ENCODE peak calls at places on chromosomes 4 and X, in five cellular contexts. One of them, this sample, is unnamed.

GRCh38 chr4:6229095-6229494 is 28.7 kb upstream of the JAKMIP1 start:
- DNase-seq in ovary: no peak
- DNase-seq in GM12865: no peak
- DNase-seq in lower leg skin: no peak
- DNase-seq in GM13976: no peak
- DNase-seq in this sample: no peak

GRCh38 chr4:172983014-172983413 is 185.6 kb upstream of the GALNT7 start:
- DNase-seq in ovary: no peak
- DNase-seq in GM12865: no peak
- DNase-seq in lower leg skin: peak
- DNase-seq in GM13976: no peak
- DNase-seq in this sample: no peak

GRCh38 chr4:158811704-158812103 is 42.9 kb downstream of the FNIP2 start:
- DNase-seq in ovary: no peak
- DNase-seq in GM12865: no peak
- DNase-seq in lower leg skin: peak
- DNase-seq in GM13976: no peak
- DNase-seq in this sample: no peak

GRCh38 chr4:13162886-13163285 is 321.3 kb downstream of the RAB28 start:
- DNase-seq in ovary: no peak
- DNase-seq in GM12865: no peak
- DNase-seq in lower leg skin: no peak
- DNase-seq in GM13976: no peak
- DNase-seq in this sample: no peak

GRCh38 chrX:40996886-40997530 is 88.2 kb upstream of the USP9X start:
- DNase-seq in ovary: no peak
- DNase-seq in GM12865: peak
- DNase-seq in lower leg skin: peak
- DNase-seq in GM13976: no peak
- DNase-seq in this sample: peak

GRCh38 chrX:31136144-31136572 is 64.3 kb upstream of the FTHL17 start:
- DNase-seq in ovary: no peak
- DNase-seq in GM12865: peak
- DNase-seq in lower leg skin: no peak
- DNase-seq in GM13976: peak
- DNase-seq in this sample: peak

GRCh38 chr4:183395395-183395794 is 49.0 kb upstream of the CDKN2AIP start:
- DNase-seq in ovary: no peak
- DNase-seq in GM12865: no peak
- DNase-seq in lower leg skin: no peak
- DNase-seq in GM13976: no peak
- DNase-seq in this sample: no peak

GRCh38 chrX:110015027-110015426 is 12.1 kb downstream of the TMEM164 start:
- DNase-seq in ovary: peak
- DNase-seq in GM12865: no peak
- DNase-seq in lower leg skin: no peak
- DNase-seq in GM13976: no peak
- DNase-seq in this sample: no peak

GRCh38 chrX:68098431-68098830 is 334.9 kb downstream of the OPHN1 start:
- DNase-seq in ovary: no peak
- DNase-seq in GM12865: no peak
- DNase-seq in lower leg skin: no peak
- DNase-seq in GM13976: no peak
- DNase-seq in this sample: no peak

GRCh38 chrX:437636-438390 is 51.1 kb upstream of the PPP2R3B start:
- DNase-seq in ovary: no peak
- DNase-seq in GM12865: no peak
- DNase-seq in lower leg skin: no peak
- DNase-seq in GM13976: peak
- DNase-seq in this sample: no peak

GRCh38 chr4:182938213-182938645 is 21.0 kb upstream of the DCTD start:
- DNase-seq in ovary: peak
- DNase-seq in GM12865: peak
- DNase-seq in lower leg skin: peak
- DNase-seq in GM13976: peak
- DNase-seq in this sample: peak

GRCh38 chrX:77899081-77899828 is at the start of gene COX7B:
- DNase-seq in ovary: peak
- DNase-seq in GM12865: peak
- DNase-seq in lower leg skin: peak
- DNase-seq in GM13976: peak
- DNase-seq in this sample: peak

GRCh38 chrX:14729058-14729457 is 143.8 kb downstream of the FANCB start:
- DNase-seq in ovary: no peak
- DNase-seq in GM12865: no peak
- DNase-seq in lower leg skin: no peak
- DNase-seq in GM13976: no peak
- DNase-seq in this sample: no peak

GRCh38 chr4:36532670-36533373 is 251.4 kb downstream of the DTHD1 start:
- DNase-seq in ovary: no peak
- DNase-seq in GM12865: no peak
- DNase-seq in lower leg skin: no peak
- DNase-seq in GM13976: no peak
- DNase-seq in this sample: no peak

GRCh38 chr4:177239878-177240277 is 69.8 kb upstream of the NEIL3 start:
- DNase-seq in ovary: no peak
- DNase-seq in GM12865: no peak
- DNase-seq in lower leg skin: no peak
- DNase-seq in GM13976: no peak
- DNase-seq in this sample: no peak

GRCh38 chrX:28794751-28795150 is 207.5 kb downstream of the IL1RAPL1 start:
- DNase-seq in ovary: no peak
- DNase-seq in GM12865: no peak
- DNase-seq in lower leg skin: no peak
- DNase-seq in GM13976: no peak
- DNase-seq in this sample: no peak

GRCh38 chr4:15327311-15328298 is 100.2 kb upstream of the C1QTNF7 start:
- DNase-seq in ovary: no peak
- DNase-seq in GM12865: no peak
- DNase-seq in lower leg skin: peak
- DNase-seq in GM13976: no peak
- DNase-seq in this sample: no peak

GRCh38 chr4:30837131-30837539 is 117.0 kb downstream of the PCDH7 start:
- DNase-seq in ovary: no peak
- DNase-seq in GM12865: no peak
- DNase-seq in lower leg skin: no peak
- DNase-seq in GM13976: no peak
- DNase-seq in this sample: no peak

GRCh38 chrX:134548257-134548732 is 88.3 kb downstream of the HPRT1 start:
- DNase-seq in ovary: no peak
- DNase-seq in GM12865: peak
- DNase-seq in lower leg skin: no peak
- DNase-seq in GM13976: peak
- DNase-seq in this sample: peak

GRCh38 chrX:40268126-40268525 is 170.4 kb upstream of the BCOR start:
- DNase-seq in ovary: no peak
- DNase-seq in GM12865: no peak
- DNase-seq in lower leg skin: no peak
- DNase-seq in GM13976: no peak
- DNase-seq in this sample: no peak

GRCh38 chr4:140718240-140718639 is 37.9 kb downstream of the TBC1D9 start:
- DNase-seq in ovary: no peak
- DNase-seq in GM12865: no peak
- DNase-seq in lower leg skin: no peak
- DNase-seq in GM13976: no peak
- DNase-seq in this sample: no peak

GRCh38 chrX:9515973-9516538 is 51.2 kb downstream of the TBL1X start:
- DNase-seq in ovary: no peak
- DNase-seq in GM12865: peak
- DNase-seq in lower leg skin: no peak
- DNase-seq in GM13976: no peak
- DNase-seq in this sample: no peak

GRCh38 chr4:168451744-168452394 is 28.4 kb downstream of the DDX60L start:
- DNase-seq in ovary: no peak
- DNase-seq in GM12865: no peak
- DNase-seq in lower leg skin: no peak
- DNase-seq in GM13976: no peak
- DNase-seq in this sample: no peak

GRCh38 chr4:9875516-9875915 is 94.1 kb downstream of the DRD5 start:
- DNase-seq in ovary: no peak
- DNase-seq in GM12865: no peak
- DNase-seq in lower leg skin: no peak
- DNase-seq in GM13976: no peak
- DNase-seq in this sample: no peak

GRCh38 chrX:107699611-107700010 is 71.3 kb downstream of the PRPS1 start:
- DNase-seq in ovary: no peak
- DNase-seq in GM12865: no peak
- DNase-seq in lower leg skin: no peak
- DNase-seq in GM13976: no peak
- DNase-seq in this sample: no peak
- TF ChIP-seq CTCF in ovary: no peak
- TF ChIP-seq CTCF in GM12865: no peak
- TF ChIP-seq CTCF in lower leg skin: no peak
- TF ChIP-seq CTCF in GM13976: no peak
- TF ChIP-seq CTCF in this sample: no peak

GRCh38 chr4:52637116-52637515 is 22.0 kb downstream of the USP46 start:
- DNase-seq in ovary: no peak
- DNase-seq in GM12865: no peak
- DNase-seq in lower leg skin: no peak
- DNase-seq in GM13976: no peak
- DNase-seq in this sample: no peak

GRCh38 chr4:52635560-52635959 is 23.5 kb downstream of the USP46 start:
- DNase-seq in ovary: no peak
- DNase-seq in GM12865: no peak
- DNase-seq in lower leg skin: no peak
- DNase-seq in GM13976: no peak
- DNase-seq in this sample: no peak

GRCh38 chr4:52633846-52634245 is 25.3 kb downstream of the USP46 start:
- DNase-seq in ovary: no peak
- DNase-seq in GM12865: no peak
- DNase-seq in lower leg skin: no peak
- DNase-seq in GM13976: no peak
- DNase-seq in this sample: no peak

GRCh38 chr4:52638717-52639116 is 20.4 kb downstream of the USP46 start:
- DNase-seq in ovary: no peak
- DNase-seq in GM12865: peak
- DNase-seq in lower leg skin: no peak
- DNase-seq in GM13976: no peak
- DNase-seq in this sample: no peak

DNA sequence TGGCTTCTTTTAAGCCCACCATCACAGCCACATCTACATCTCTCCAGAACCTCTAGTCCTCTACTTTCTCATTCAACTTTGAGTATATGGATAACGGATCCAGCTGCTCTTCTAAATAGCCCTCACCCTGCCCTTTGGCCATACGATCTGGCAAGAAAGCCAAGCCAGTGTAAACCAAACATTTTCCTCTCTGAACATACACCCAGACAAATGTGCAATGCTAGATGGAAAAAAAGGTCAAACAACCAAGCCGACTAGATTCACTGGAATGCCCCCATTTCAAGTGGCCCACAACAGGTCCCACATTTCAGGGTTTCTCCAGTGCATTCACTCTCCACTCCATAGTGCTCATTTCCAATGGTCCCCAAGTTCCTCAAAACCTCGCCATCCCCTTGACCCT is 24.0 kb downstream of the USP46 start:
- DNase-seq in ovary: no peak
- DNase-seq in GM12865: no peak
- DNase-seq in lower leg skin: no peak
- DNase-seq in GM13976: no peak
- DNase-seq in this sample: no peak
- TF ChIP-seq CTCF in ovary: no peak
- TF ChIP-seq CTCF in GM12865: no peak
- TF ChIP-seq CTCF in lower leg skin: no peak
- TF ChIP-seq CTCF in GM13976: no peak
- TF ChIP-seq CTCF in this sample: no peak

GRCh38 chrX:47746446-47746845 is 87.5 kb upstream of the UXT start:
- DNase-seq in ovary: no peak
- DNase-seq in GM12865: no peak
- DNase-seq in lower leg skin: no peak
- DNase-seq in GM13976: no peak
- DNase-seq in this sample: no peak

GRCh38 chrX:47749185-47749967 is 87.3 kb upstream of the ZNF81 start:
- DNase-seq in ovary: peak
- DNase-seq in GM12865: peak
- DNase-seq in lower leg skin: no peak
- DNase-seq in GM13976: peak
- DNase-seq in this sample: peak

GRCh38 chrX:47748576-47748975 is 88.1 kb upstream of the ZNF81 start:
- DNase-seq in ovary: no peak
- DNase-seq in GM12865: no peak
- DNase-seq in lower leg skin: no peak
- DNase-seq in GM13976: no peak
- DNase-seq in this sample: no peak

GRCh38 chrX:47752685-47753084 is 84.0 kb upstream of the ZNF81 start:
- DNase-seq in ovary: no peak
- DNase-seq in GM12865: no peak
- DNase-seq in lower leg skin: no peak
- DNase-seq in GM13976: no peak
- DNase-seq in this sample: no peak

DNA sequence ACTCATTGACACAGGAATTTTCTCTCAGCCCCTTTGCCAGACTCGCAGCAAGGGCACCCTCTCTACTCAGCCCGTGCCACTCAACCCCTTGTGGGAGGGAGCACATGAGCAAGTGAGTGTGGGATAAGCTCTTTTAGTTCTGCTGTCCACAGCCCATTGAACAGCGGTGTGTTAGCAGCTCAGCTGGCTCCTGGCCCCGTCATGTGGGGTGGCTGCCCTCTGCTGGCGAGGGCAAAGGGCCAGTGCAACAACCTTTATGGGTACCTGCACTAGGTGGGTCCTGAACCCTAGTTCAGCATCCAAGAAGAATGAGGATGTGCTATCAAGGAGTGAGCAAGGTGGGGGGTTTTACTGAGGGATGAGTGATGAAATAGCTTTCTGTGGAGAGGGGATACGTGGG is 85.0 kb upstream of the ZNF81 start:
- DNase-seq in ovary: peak
- DNase-seq in GM12865: peak
- DNase-seq in lower leg skin: no peak
- DNase-seq in GM13976: peak
- DNase-seq in this sample: no peak
- TF ChIP-seq CTCF in ovary: no peak
- TF ChIP-seq CTCF in GM12865: peak
- TF ChIP-seq CTCF in lower leg skin: no peak
- TF ChIP-seq CTCF in GM13976: peak
- TF ChIP-seq CTCF in this sample: peak

DNA sequence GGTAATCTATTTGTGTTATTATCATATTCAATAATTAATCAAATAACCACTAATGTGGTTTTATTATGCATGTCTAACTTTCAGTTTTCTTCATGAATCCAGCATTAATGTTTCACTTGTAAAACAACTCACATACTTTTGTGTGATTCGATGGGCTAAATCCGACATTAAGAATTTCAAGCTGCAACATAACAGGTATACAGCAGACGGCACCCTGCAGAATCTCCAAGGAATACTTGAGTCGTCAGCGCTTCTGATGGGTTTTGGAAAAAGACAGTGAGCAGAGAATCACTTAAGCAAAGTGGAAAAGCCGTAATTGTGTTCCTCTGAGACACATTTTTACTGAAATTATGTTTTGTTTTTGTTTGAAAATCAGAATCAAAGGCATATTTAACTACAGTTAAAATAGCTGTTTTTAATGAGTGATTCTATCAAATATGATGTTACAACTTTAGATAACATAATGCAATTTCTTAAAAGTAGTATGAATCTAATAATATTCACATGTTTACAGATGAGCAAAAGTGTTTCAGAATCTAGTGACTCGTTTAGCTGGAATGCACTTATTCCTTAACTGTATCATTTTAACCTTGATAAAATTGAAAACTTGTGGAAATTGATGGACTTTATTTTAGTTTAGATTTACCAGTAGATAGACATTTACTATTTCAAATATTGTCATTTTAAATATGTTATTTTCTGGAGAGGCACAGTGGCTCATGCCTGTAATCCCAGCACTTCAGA is 514.8 kb downstream of the CCSER1 start:
- DNase-seq in ovary: no peak
- DNase-seq in GM12865: no peak
- DNase-seq in lower leg skin: no peak
- DNase-seq in GM13976: no peak
- DNase-seq in this sample: no peak
- TF ChIP-seq CTCF in ovary: no peak
- TF ChIP-seq CTCF in GM12865: no peak
- TF ChIP-seq CTCF in lower leg skin: no peak
- TF ChIP-seq CTCF in GM13976: no peak
- TF ChIP-seq CTCF in this sample: no peak

This sample was measured in GM13977.